ENCODE peak calls at places on chromosomes 5 and 9, in four cellular contexts. E, H, R and U are unnamed samples.

GRCh38 chr5:6492934-6493333 is 44.3 kb downstream of the UBE2QL1 start:
- DNase-seq in E (no peak), H (no peak), R (no peak), U (peak; percentile 89)

GRCh38 chr5:131634666-131634995 is 398 bp downstream of the RAPGEF6 start:
- DNase-seq in E (no peak), H (peak; percentile 45), R (peak; percentile 59), U (peak; percentile 45)

GRCh38 chr5:139847790-139848507 is 52.3 kb downstream of the PSD2 start:
- DNase-seq in E (peak; percentile 71), H (peak; percentile 40), R (peak; percentile 38), U (no peak)

GRCh38 chr5:155082401-155082800 is 68.8 kb downstream of the KIF4B start:
- DNase-seq in E (peak; percentile 63), H (peak; percentile 89), R (no peak), U (peak; percentile 21)

GRCh38 chr5:61991426-61991825 is 314.6 kb upstream of the KIF2A start:
- DNase-seq in E (no peak), H (no peak), R (no peak), U (no peak)

GRCh38 chr5:25285116-25285515 is 640.3 kb upstream of the CDH10 start:
- DNase-seq in E (no peak), H (no peak), R (no peak), U (no peak)

GRCh38 chr5:132012385-132013005 is 1.0 kb upstream of the ACSL6 start:
- DNase-seq in E (peak; percentile 70), H (peak; percentile 66), R (peak; percentile 24), U (peak; percentile 22)

GRCh38 chr9:29439961-29440360 is 1866.7 kb upstream of the C9orf72 start:
- DNase-seq in E (no peak), H (peak; percentile 28), R (no peak), U (peak; percentile 93)

GRCh38 chr9:88258587-88258986 is 120.3 kb upstream of the SPATA31C2 start:
- DNase-seq in E (peak; percentile 52), H (peak; percentile 72), R (no peak), U (peak; percentile 45)

GRCh38 chr5:150653145-150653761 is 7.8 kb upstream of the MYOZ3 start:
- DNase-seq in E (no peak), H (peak; percentile 69), R (no peak), U (peak; percentile 19)

GRCh38 chr5:100731768-100732167 is 171.3 kb downstream of the ST8SIA4 start:
- DNase-seq in E (no peak), H (no peak), R (peak; percentile 91), U (peak; percentile 17)

GRCh38 chr5:74640450-74641013 is at the start of gene ENC1:
- DNase-seq in E (peak; percentile 95), H (peak; percentile 92), R (peak; percentile 94), U (peak; percentile 87)

GRCh38 chr5:117889592-117889991 is 1098.8 kb downstream of the DTWD2 start:
- DNase-seq in E (no peak), H (no peak), R (no peak), U (no peak)

GRCh38 chr9:13800776-13801175 is 513.2 kb downstream of the NFIB start:
- DNase-seq in E (no peak), H (no peak), R (no peak), U (no peak)

GRCh38 chr5:83255268-83255667 is 177.9 kb downstream of the XRCC4 start:
- DNase-seq in E (no peak), H (peak; percentile 80), R (no peak), U (peak; percentile 58)

GRCh38 chr9:1042466-1042865 is 7.7 kb upstream of the DMRT2 start:
- DNase-seq in E (no peak), H (no peak), R (peak; percentile 65), U (no peak)

GRCh38 chr5:177494356-177495195 is 2.8 kb downstream of the PDLIM7 start:
- DNase-seq in E (peak; percentile 92), H (peak; percentile 94), R (no peak), U (peak; percentile 90)

GRCh38 chr5:125349432-125349831 is 603.0 kb upstream of the ZNF608 start:
- DNase-seq in E (no peak), H (peak; percentile 30), R (no peak), U (no peak)

GRCh38 chr9:95517559-95517933 is 775 bp upstream of the PTCH1 start:
- DNase-seq in E (no peak), H (no peak), R (no peak), U (no peak)
- TF ChIP-seq EZH2 in E (no peak), H (no peak), R (no peak), U (no peak)

GRCh38 chr9:121760571-121760970 is 109.1 kb downstream of the DAB2IP start:
- DNase-seq in E (no peak), H (no peak), R (no peak), U (no peak)

GRCh38 chr9:121765021-121765950 is 113.9 kb downstream of the DAB2IP start:
- DNase-seq in E (peak; percentile 88), H (peak; percentile 60), R (no peak), U (peak; percentile 63)

GRCh38 chr9:121764371-121764730 is 112.9 kb downstream of the DAB2IP start:
- DNase-seq in E (no peak), H (no peak), R (no peak), U (no peak)

GRCh38 chr9:121763561-121764370 is 112.3 kb downstream of the DAB2IP start:
- DNase-seq in E (no peak), H (no peak), R (no peak), U (no peak)

GRCh38 chr9:121763131-121763530 is 111.7 kb downstream of the DAB2IP start:
- DNase-seq in E (no peak), H (no peak), R (no peak), U (no peak)
- H3K4me2 ChIP-seq in E (no peak overlapping the region), H (no peak overlapping the region), R (no peak overlapping the region), U (no peak overlapping the region)

GRCh38 chr5:141958773-141959172 is 771 bp upstream of the PCDH12 start:
- DNase-seq in E (peak; percentile 58), H (no peak), R (no peak), U (peak; percentile 9)
- H3K27ac ChIP-seq in E (peak overlapping the region; percentile 73), H (no peak overlapping the region), R (no peak overlapping the region), U (no peak overlapping the region)

GRCh38 chr9:135990468-135991429 is 29.6 kb upstream of the UBAC1 start:
- DNase-seq in E (peak; percentile 33), H (peak; percentile 55), R (peak; percentile 56), U (peak; percentile 21)

GRCh38 chr9:135991771-135992170 is 30.6 kb upstream of the UBAC1 start:
- DNase-seq in E (no peak), H (no peak), R (no peak), U (no peak)

GRCh38 chr9:135988493-135988892 is 27.3 kb upstream of the UBAC1 start:
- DNase-seq in E (no peak), H (no peak), R (no peak), U (no peak)

GRCh38 chr9:135989157-135989556 is 28.0 kb upstream of the UBAC1 start:
- DNase-seq in E (no peak), H (no peak), R (no peak), U (no peak)

GRCh38 chr9:135989722-135990467 is 28.7 kb upstream of the UBAC1 start:
- DNase-seq in E (no peak), H (no peak), R (no peak), U (no peak)
- TF ChIP-seq EZH2 in E (no peak), H (no peak), R (no peak), U (no peak)

DNA sequence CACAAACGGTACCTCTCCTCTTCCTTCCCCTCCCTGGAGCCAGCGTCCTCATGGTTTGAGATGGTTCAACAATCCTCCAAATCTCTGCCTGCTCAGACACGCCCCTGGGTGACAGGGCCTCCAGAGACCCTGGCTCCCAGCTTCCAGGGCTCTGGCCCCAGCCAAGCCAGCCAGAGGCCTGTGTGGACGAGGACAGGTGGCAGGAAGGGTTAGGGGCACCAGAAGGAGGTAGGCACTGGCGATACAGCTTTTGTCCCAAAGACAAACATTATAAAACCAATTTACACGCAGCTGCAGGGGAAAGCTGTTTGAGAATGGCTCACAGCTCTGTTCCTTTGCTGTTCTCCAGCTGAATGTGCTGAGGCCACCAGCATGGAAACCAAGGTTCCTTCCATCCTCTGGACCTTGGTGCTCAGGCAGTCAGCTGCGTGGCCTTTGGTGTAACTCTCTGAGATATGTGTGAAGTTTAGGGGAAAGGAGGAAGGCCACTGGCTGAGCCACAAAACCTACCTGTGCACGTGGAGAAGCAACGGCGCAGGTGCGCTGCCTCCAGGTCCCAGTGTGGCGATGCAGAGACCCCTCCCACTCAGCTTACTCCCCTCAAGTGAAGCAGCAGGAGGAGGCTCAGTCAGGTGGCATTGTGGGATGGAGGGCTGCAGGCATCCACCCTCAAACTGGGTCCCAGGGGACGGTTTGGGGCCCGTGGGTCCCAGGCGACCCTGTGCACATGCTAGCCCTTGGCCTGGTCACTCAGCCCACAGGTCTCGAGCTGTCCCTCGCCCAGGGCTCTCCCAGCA is 4.3 kb upstream of the QRFP start:
- DNase-seq in E (no peak), H (no peak), R (no peak), U (no peak)
- H3K4me2 ChIP-seq in E (no peak overlapping the region), H (no peak overlapping the region), R (no peak overlapping the region), U (no peak overlapping the region)

GRCh38 chr5:158436271-158437065 is 577.5 kb upstream of the CLINT1 start:
- DNase-seq in E (no peak), H (no peak), R (no peak), U (no peak)
- H3K27ac ChIP-seq in E (no peak overlapping the region), H (no peak overlapping the region), R (peak overlapping the region; percentile 65), U (no peak overlapping the region)

GRCh38 chr5:173242079-173242478 is 7.1 kb upstream of the NKX2-5 start:
- DNase-seq in E (no peak), H (no peak), R (no peak), U (no peak)

GRCh38 chr5:173242675-173243085 is 7.7 kb upstream of the NKX2-5 start:
- DNase-seq in E (no peak), H (no peak), R (no peak), U (no peak)

GRCh38 chr5:173245319-173246134 is 10.5 kb upstream of the NKX2-5 start:
- DNase-seq in E (no peak), H (no peak), R (no peak), U (no peak)

GRCh38 chr5:173243215-173243614 is 8.2 kb upstream of the NKX2-5 start:
- DNase-seq in E (no peak), H (no peak), R (no peak), U (no peak)

DNA sequence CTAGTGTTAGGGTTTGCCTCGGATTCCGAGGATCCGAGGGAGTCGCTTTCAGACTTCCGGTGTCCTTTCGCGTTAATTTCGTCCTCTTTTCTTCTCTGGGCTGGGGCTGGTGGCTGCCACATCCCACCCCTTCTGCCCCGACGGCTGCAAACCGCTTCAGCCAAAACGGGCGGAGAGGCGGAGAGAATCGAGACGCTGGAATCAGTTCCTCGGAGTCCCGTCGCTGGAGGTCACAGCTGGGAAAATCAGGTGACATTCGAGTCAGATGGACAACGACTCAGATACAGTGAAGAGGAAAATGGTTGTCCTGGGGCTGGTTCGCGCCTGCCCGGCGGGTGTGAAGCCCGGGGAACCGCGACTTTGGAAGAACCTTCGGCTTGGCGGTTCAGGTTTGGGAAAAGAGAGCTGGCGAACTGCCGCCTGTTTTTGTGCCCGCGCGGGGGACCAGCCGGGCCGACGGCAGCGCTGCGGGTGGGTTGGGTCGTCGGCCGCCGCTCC is 8.9 kb upstream of the NKX2-5 start:
- DNase-seq in E (no peak), H (no peak), R (no peak), U (no peak)
- TF ChIP-seq EZH2 in E (no peak), H (peak; percentile 84), R (no peak), U (no peak)

GRCh38 chr9:95108777-95109176 is 208.7 kb downstream of the FANCC start:
- DNase-seq in E (no peak), H (no peak), R (no peak), U (no peak)
- H3K4me2 ChIP-seq in E (no peak overlapping the region), H (no peak overlapping the region), R (no peak overlapping the region), U (no peak overlapping the region)

GRCh38 chr9:76292658-76293057 is 101.6 kb downstream of the RFK start:
- DNase-seq in E (no peak), H (no peak), R (no peak), U (no peak)
- H3K27ac ChIP-seq in E (no peak overlapping the region), H (no peak overlapping the region), R (no peak overlapping the region), U (no peak overlapping the region)